ENCODE peak calls at places on chromosomes 12 and 14, in five cellular contexts. G, C, O, K and W are unnamed samples. For H3K27me3, the result is how much of the 10 kb centered on the place peaks cover.

GRCh38 chr14:31788340-31788739 is 227.1 kb downstream of the NUBPL start:
- DNase-seq in G (no peak), C (no peak), O (no peak), K (no peak), W (no peak)

GRCh38 chr12:72281145-72281544 is 9.0 kb downstream of the TRHDE start:
- DNase-seq in G (no peak), C (no peak), O (no peak), K (no peak), W (no peak)

GRCh38 chr12:70157099-70157498 is 86.1 kb upstream of the CNOT2 start:
- DNase-seq in G (no peak), C (no peak), O (no peak), K (no peak), W (no peak)

GRCh38 chr12:51536159-51536558 is 54.9 kb upstream of the SCN8A start:
- DNase-seq in G (no peak), C (no peak), O (no peak), K (no peak), W (peak)

GRCh38 chr12:128613821-128614220 is 209.9 kb downstream of the SLC15A4 start:
- DNase-seq in G (no peak), C (no peak), O (no peak), K (no peak), W (peak)

GRCh38 chr12:113161415-113162016 is 12.0 kb downstream of the CFAP73 start:
- DNase-seq in G (no peak), C (peak), O (no peak), K (peak), W (peak)

GRCh38 chr14:68295316-68295816 is 475.8 kb downstream of the RAD51B start:
- DNase-seq in G (peak), C (peak), O (no peak), K (peak), W (no peak)

GRCh38 chr12:53224268-53224896 is 7.6 kb downstream of the RARG start:
- DNase-seq in G (peak), C (no peak), O (no peak), K (peak), W (peak)

GRCh38 chr12:131076791-131077747 is 123.4 kb downstream of the ADGRD1 start:
- DNase-seq in G (no peak), C (no peak), O (no peak), K (no peak), W (no peak)

GRCh38 chr12:100458191-100458590 is 15.5 kb upstream of the NR1H4 start:
- DNase-seq in G (no peak), C (no peak), O (no peak), K (no peak), W (no peak)

GRCh38 chr12:109723311-109723791 is 9.7 kb downstream of the FAM222A start:
- DNase-seq in G (no peak), C (no peak), O (no peak), K (no peak), W (no peak)

GRCh38 chr14:61034416-61035100 is 53.5 kb downstream of the SLC38A6 start:
- DNase-seq in G (no peak), C (no peak), O (peak), K (no peak), W (no peak)

GRCh38 chr12:5433081-5433839 is 1.4 kb downstream of the NTF3 start:
- DNase-seq in G (no peak), C (no peak), O (no peak), K (no peak), W (peak)

GRCh38 chr12:5432011-5432400 is at the start of gene NTF3:
- DNase-seq in G (no peak), C (no peak), O (no peak), K (no peak), W (peak)

GRCh38 chr12:5429741-5430557 is 2.0 kb upstream of the NTF3 start:
- DNase-seq in G (no peak), C (no peak), O (no peak), K (no peak), W (peak)

GRCh38 chr12:5428332-5429221 is 3.3 kb upstream of the NTF3 start:
- DNase-seq in G (no peak), C (no peak), O (no peak), K (peak), W (peak)

GRCh38 chr12:5430639-5431603 is 987 bp upstream of the NTF3 start:
- DNase-seq in G (no peak), C (no peak), O (no peak), K (no peak), W (peak)
- TF ChIP-seq EZH2 in G (no peak), C (no peak), O (no peak), K (no peak), W (peak)

GRCh38 chr14:76373456-76373855 is 2.5 kb upstream of the ESRRB start:
- DNase-seq in G (no peak), C (no peak), O (no peak), K (no peak), W (peak)
- H3K27me3 ChIP-seq in G (under half), C (under half), O (under half), K (under half), W (half or more)

GRCh38 chr14:100618763-100619320 is 31.6 kb upstream of the BEGAIN start:
- DNase-seq in G (no peak), C (no peak), O (no peak), K (no peak), W (no peak)
- TF ChIP-seq REST in G (no peak), C (no peak), O (no peak), K (no peak), W (no peak)

GRCh38 chr14:24874514-24875202 is 175.3 kb downstream of the STXBP6 start:
- DNase-seq in G (peak), C (no peak), O (no peak), K (no peak), W (no peak)
- TF ChIP-seq EZH2 in G (no peak), C (no peak), O (no peak), K (no peak), W (no peak)

GRCh38 chr12:47978598-47978873 is 15.1 kb downstream of the TMEM106C start:
- DNase-seq in G (no peak), C (no peak), O (no peak), K (no peak), W (no peak)

GRCh38 chr12:47980779-47981495 is 17.5 kb downstream of the TMEM106C start:
- DNase-seq in G (no peak), C (no peak), O (no peak), K (no peak), W (no peak)

GRCh38 chr12:47979166-47979565 is 15.8 kb downstream of the TMEM106C start:
- DNase-seq in G (no peak), C (no peak), O (no peak), K (no peak), W (no peak)

GRCh38 chr12:47980172-47980571 is 16.8 kb downstream of the TMEM106C start:
- DNase-seq in G (no peak), C (no peak), O (no peak), K (no peak), W (no peak)

GRCh38 chr12:47979686-47980085 is 16.3 kb downstream of the TMEM106C start:
- DNase-seq in G (no peak), C (no peak), O (no peak), K (no peak), W (no peak)
- H3K27me3 ChIP-seq in G (under half), C (under half), O (under half), K (under half), W (under half)

GRCh38 chr14:105475269-105475915 is 771 bp downstream of the CRIP2 start:
- DNase-seq in G (no peak), C (no peak), O (no peak), K (no peak), W (peak)

GRCh38 chr14:105473677-105474477 is 744 bp upstream of the CRIP2 start:
- DNase-seq in G (peak), C (peak), O (no peak), K (peak), W (peak)

GRCh38 chr14:105473033-105473676 is 1.5 kb upstream of the CRIP2 start:
- DNase-seq in G (no peak), C (no peak), O (no peak), K (no peak), W (no peak)

GRCh38 chr14:105475916-105476845 is 1.6 kb downstream of the CRIP2 start:
- DNase-seq in G (peak), C (no peak), O (no peak), K (no peak), W (peak)

GRCh38 chr14:105474478-105475268 is at the start of gene CRIP2:
- DNase-seq in G (no peak), C (no peak), O (no peak), K (peak), W (peak)
- TF ChIP-seq REST in G (no peak), C (no peak), O (no peak), K (no peak), W (no peak)

GRCh38 chr12:42588308-42588836 is 1.2 kb downstream of the PRICKLE1 start:
- DNase-seq in G (no peak), C (no peak), O (no peak), K (no peak), W (no peak)

GRCh38 chr12:42588981-42589464 is 523 bp downstream of the PRICKLE1 start:
- DNase-seq in G (no peak), C (no peak), O (no peak), K (peak), W (peak)

GRCh38 chr12:42589465-42590323 is at the start of gene PRICKLE1:
- DNase-seq in G (no peak), C (no peak), O (no peak), K (peak), W (peak)

GRCh38 chr12:42587564-42588307 is 1.8 kb downstream of the PRICKLE1 start:
- DNase-seq in G (peak), C (no peak), O (no peak), K (no peak), W (no peak)

GRCh38 chr12:42590324-42590934 is 883 bp upstream of the PRICKLE1 start:
- DNase-seq in G (no peak), C (no peak), O (no peak), K (no peak), W (peak)
- TF ChIP-seq EZH2 in G (peak), C (no peak), O (no peak), K (no peak), W (peak)

GRCh38 chr12:510071-510825 is 50.5 kb downstream of the B4GALNT3 start:
- DNase-seq in G (no peak), C (no peak), O (no peak), K (no peak), W (peak)

GRCh38 chr12:509494-509893 is 49.8 kb downstream of the B4GALNT3 start:
- DNase-seq in G (no peak), C (no peak), O (no peak), K (no peak), W (no peak)

GRCh38 chr12:507261-507853 is 47.6 kb downstream of the B4GALNT3 start:
- DNase-seq in G (no peak), C (no peak), O (no peak), K (no peak), W (no peak)

GRCh38 chr12:508795-509194 is 49.1 kb downstream of the B4GALNT3 start:
- DNase-seq in G (no peak), C (no peak), O (no peak), K (no peak), W (no peak)

DNA sequence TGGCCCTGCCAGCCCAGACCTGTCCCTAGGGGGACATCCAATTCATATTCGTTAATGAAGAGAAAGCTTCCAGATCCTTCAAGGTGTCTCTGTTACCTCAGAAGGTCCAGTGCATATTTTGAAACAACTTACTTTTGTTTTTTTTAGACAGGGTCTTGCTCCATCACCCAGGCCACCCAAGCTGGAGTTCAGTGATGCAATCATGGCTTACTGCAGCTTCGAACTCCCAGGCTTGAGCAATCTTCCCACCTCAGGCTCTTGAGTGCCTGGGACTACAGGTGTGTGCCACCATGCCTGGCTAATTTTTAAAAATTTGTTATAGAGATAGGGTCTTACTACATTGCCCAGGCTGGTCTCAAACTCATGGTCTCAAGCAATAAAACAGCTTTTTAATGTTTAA is 48.4 kb downstream of the B4GALNT3 start:
- DNase-seq in G (no peak), C (no peak), O (no peak), K (no peak), W (no peak)
- H3K27me3 ChIP-seq in G (under half), C (under half), O (under half), K (under half), W (under half)

DNA sequence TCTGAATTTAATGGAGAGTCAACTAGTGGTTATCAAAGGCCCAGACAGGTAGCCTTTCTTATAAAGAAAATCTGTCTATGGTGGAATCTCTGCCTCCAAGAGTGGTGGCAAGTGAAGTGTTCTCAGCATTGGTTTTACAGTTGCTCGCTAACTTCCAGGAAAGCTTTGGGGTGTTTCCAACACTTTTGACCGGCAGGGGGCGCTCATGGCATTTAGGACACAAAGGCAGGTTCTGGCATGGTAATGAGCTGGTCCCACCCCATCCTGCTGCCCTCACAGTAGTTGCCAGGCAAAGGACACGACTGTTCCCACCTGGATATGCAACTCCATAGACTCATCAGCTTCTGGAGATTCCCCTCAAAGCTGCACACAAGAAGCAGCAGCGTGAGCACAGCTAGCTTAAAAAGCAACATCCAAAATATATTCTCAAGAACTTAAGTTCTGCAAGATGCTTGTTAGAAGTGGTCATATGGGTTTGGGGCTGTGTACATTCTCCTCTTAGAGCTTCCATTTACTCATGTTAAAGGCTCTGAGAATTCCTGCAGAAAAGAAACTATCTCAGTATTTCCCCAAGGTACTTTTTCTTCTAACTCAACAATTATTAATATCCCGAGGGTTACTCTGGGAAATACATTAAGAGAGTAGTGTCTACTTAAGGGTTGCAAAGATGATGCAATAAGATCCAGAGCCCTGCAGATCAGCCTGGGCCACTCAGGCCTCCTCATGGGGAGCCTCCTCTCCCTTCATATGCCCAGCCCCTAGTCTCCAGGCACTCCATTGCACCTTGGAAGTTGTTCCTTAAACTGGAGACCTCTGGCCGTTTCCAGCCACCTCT is 14.8 kb downstream of the PROX2 start:
- DNase-seq in G (peak), C (peak), O (no peak), K (peak), W (peak)
- TF ChIP-seq REST in G (no peak), C (no peak), O (no peak), K (no peak), W (no peak)

GRCh38 chr12:94560416-94561221 is 89.7 kb downstream of the TMCC3 start:
- DNase-seq in G (no peak), C (peak), O (peak), K (no peak), W (peak)
- TF ChIP-seq EZH2 in G (no peak), C (no peak), O (no peak), K (no peak), W (no peak)